ENCODE peak calls at places on chromosomes 11 and 22, in seven cellular contexts. L, F, U, A, M, D and T are unnamed samples.

GRCh38 chr22:35043251-35043931 is 22.6 kb upstream of the ISX start:
- DNase-seq in L (no peak), F (peak), U (no peak), A (no peak), M (no peak), D (no peak), T (no peak)

GRCh38 chr11:45896392-45897068 is 10.5 kb downstream of the FREY1 start:
- DNase-seq in L (no peak), F (no peak), U (no peak), A (no peak), M (peak), D (no peak), T (no peak)

GRCh38 chr11:109857637-109858036 is 235.6 kb upstream of the ZC3H12C start:
- DNase-seq in L (no peak), F (no peak), U (no peak), A (no peak), M (no peak), D (no peak), T (no peak)

GRCh38 chr11:88284306-88285057 is 53.1 kb downstream of the CTSC start:
- DNase-seq in L (no peak), F (no peak), U (no peak), A (no peak), M (no peak), D (no peak), T (no peak)

GRCh38 chr11:12951376-12951775 is 57.7 kb upstream of the RASSF10 start:
- DNase-seq in L (no peak), F (no peak), U (no peak), A (no peak), M (no peak), D (no peak), T (no peak)

GRCh38 chr11:33674035-33674814 is 26.4 kb downstream of the C11orf91 start:
- DNase-seq in L (no peak), F (no peak), U (no peak), A (no peak), M (no peak), D (no peak), T (no peak)

GRCh38 chr22:25049770-25050169 is 97.3 kb downstream of the KIAA1671 start:
- DNase-seq in L (no peak), F (no peak), U (no peak), A (no peak), M (no peak), D (no peak), T (no peak)

GRCh38 chr11:44493383-44493782 is 72.1 kb upstream of the CD82 start:
- DNase-seq in L (no peak), F (no peak), U (no peak), A (no peak), M (no peak), D (no peak), T (no peak)

GRCh38 chr11:59783632-59784090 is 26.9 kb downstream of the MRPL16 start:
- DNase-seq in L (no peak), F (no peak), U (no peak), A (no peak), M (no peak), D (no peak), T (no peak)

GRCh38 chr11:84865257-84865656 is 761.9 kb downstream of the DLG2 start:
- DNase-seq in L (no peak), F (no peak), U (no peak), A (no peak), M (no peak), D (no peak), T (no peak)

GRCh38 chr22:47534150-47535133 is 772.0 kb downstream of the TBC1D22A start:
- DNase-seq in L (no peak), F (no peak), U (no peak), A (no peak), M (no peak), D (no peak), T (no peak)

GRCh38 chr11:69801513-69802335 is 17.5 kb downstream of the FGF3 start:
- DNase-seq in L (no peak), F (peak), U (no peak), A (no peak), M (peak), D (peak), T (no peak)